ENCODE peak calls at places on chromosomes 12 and 14, in ten cellular contexts. O, B, E, I, D, W, J, R, H and Y are unnamed samples.

GRCh38 chr14:36582874-36583241 is 444 bp upstream of the NKX2-8 start:
- DNase-seq in W (no peak), J (no peak), D (no peak), R (no peak), B (no peak), H (no peak), E (no peak), O (no peak), I (no peak), Y (no peak)

GRCh38 chr12:93886533-93887511 is 209.6 kb downstream of the CRADD start:
- DNase-seq in B (peak), H (no peak), J (no peak), E (no peak), R (peak), D (no peak), W (no peak), I (no peak), O (no peak), Y (no peak)

GRCh38 chr12:111334393-111334915 is 34.4 kb downstream of the PHETA1 start:
- DNase-seq in O (no peak), I (no peak), R (no peak), W (no peak), H (no peak), B (no peak), D (no peak), J (no peak), E (no peak), Y (no peak)

GRCh38 chr14:60214415-60215126 is 34.5 kb upstream of the PPM1A start:
- DNase-seq in W (no peak), B (no peak), J (no peak), D (no peak), I (no peak), H (no peak), R (no peak), E (no peak), O (no peak), Y (no peak)

GRCh38 chr14:54564071-54564798 is 2.7 kb upstream of the SAMD4A start:
- DNase-seq in D (no peak), J (no peak), I (no peak), W (no peak), R (peak), O (no peak), E (peak), B (no peak), H (no peak), Y (peak)

GRCh38 chr14:85010186-85010585 is 519.8 kb upstream of the FLRT2 start:
- DNase-seq in J (no peak), O (no peak), W (no peak), D (no peak), R (no peak), H (no peak), I (no peak), E (no peak), B (no peak), Y (no peak)

GRCh38 chr12:20950248-20950647 is 139.7 kb downstream of the SLCO1B3 start:
- DNase-seq in B (no peak), H (no peak), O (no peak), I (no peak), J (no peak), E (peak), D (no peak), R (peak), W (peak), Y (peak)

GRCh38 chr12:106586803-106587684 is 4.2 kb downstream of the RFX4 start:
- DNase-seq in E (peak), R (no peak), O (no peak), J (no peak), D (no peak), W (no peak), B (no peak), H (no peak), I (no peak), Y (no peak)

GRCh38 chr14:75981426-75981825 is 369 bp downstream of the TGFB3 start:
- DNase-seq in J (no peak), O (peak), B (peak), I (no peak), R (peak), W (peak), D (peak), E (no peak), H (peak), Y (peak)

GRCh38 chr14:74705607-74706006 is 7.3 kb downstream of the AREL1 start:
- DNase-seq in J (no peak), H (no peak), E (no peak), I (no peak), D (no peak), W (no peak), B (no peak), O (no peak), R (no peak), Y (no peak)

GRCh38 chr14:104989236-104989950 is 3.8 kb downstream of the CLBA1 start:
- DNase-seq in J (no peak), I (no peak), B (no peak), W (no peak), H (no peak), E (no peak), D (no peak), R (no peak), O (no peak), Y (no peak)

GRCh38 chr12:46409342-46409741 is 36.8 kb upstream of the SLC38A2 start:
- DNase-seq in J (no peak), R (no peak), B (no peak), E (no peak), O (no peak), W (no peak), H (no peak), I (no peak), D (no peak), Y (no peak)

GRCh38 chr12:109777544-109777943 is 55.7 kb downstream of the TRPV4 start:
- DNase-seq in H (no peak), W (peak), E (peak), J (no peak), B (peak), R (peak), D (no peak), I (no peak), O (peak), Y (peak)

GRCh38 chr12:71755146-71755892 is 656 bp downstream of the RAB21 start:
- DNase-seq in I (peak), H (peak), D (no peak), O (peak), B (peak), E (peak), R (peak), J (peak), W (peak), Y (peak)

GRCh38 chr12:52425466-52425865 is 8.7 kb downstream of the KRT75 start:
- DNase-seq in J (no peak), H (no peak), B (no peak), D (no peak), R (no peak), O (no peak), W (no peak), I (no peak), E (no peak), Y (no peak)
- TF ChIP-seq POLR2A in J (no peak), H (no peak), B (no peak), D (no peak), R (no peak), O (no peak), W (no peak), I (no peak), E (no peak), Y (no peak)

GRCh38 chr14:52313903-52314481 is at the start of gene PTGER2:
- DNase-seq in B (peak), D (peak), O (peak), E (peak), H (peak), R (peak), W (no peak), I (peak), J (peak), Y (peak)
- TF ChIP-seq POLR2A in B (peak), D (no peak), O (no peak), E (no peak), H (no peak), R (no peak), W (no peak), I (no peak), J (no peak), Y (no peak)

GRCh38 chr12:117820216-117820907 is 148.4 kb downstream of the KSR2 start:
- DNase-seq in H (no peak), I (no peak), R (no peak), O (no peak), E (no peak), J (no peak), D (no peak), B (no peak), W (no peak), Y (no peak)
- TF ChIP-seq POLR2A in H (no peak), I (no peak), R (no peak), O (no peak), E (no peak), J (no peak), D (no peak), B (no peak), W (no peak), Y (no peak)

DNA sequence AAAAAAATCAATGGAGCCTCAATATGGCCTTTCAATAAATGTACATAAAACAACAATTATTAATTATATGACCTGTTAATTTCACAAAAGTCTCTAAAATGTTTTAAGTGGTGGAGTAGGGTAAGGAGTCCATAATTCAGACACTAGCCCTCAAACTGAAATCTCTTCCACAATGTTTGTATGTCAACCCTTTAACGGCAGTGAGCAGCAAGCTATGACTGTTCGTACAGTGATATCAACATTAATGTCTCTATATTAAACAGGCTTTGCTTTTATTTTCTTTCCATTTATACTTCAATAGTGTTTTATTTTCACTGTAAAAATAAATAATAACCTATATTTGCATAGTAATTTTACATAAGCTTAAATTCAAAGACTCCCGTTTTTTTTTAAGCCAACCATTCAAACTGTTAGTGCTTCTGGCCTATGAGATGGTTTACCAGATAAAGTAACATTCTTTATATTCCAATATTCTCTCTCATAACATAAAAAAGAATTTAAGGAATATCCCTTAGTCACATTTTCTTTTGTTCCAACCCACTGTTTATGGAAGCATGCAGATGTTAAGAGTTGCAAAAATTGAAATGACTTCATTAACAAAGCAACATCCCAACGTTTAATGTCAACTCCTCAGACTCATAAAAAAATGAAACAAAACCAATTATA is 2.4 kb downstream of the CDK17 start:
- DNase-seq in R (no peak), W (no peak), D (no peak), J (no peak), I (no peak), E (no peak), H (no peak), B (no peak), O (no peak), Y (peak)
- TF ChIP-seq POLR2A in R (no peak), W (no peak), D (no peak), J (no peak), I (no peak), E (no peak), H (no peak), B (no peak), O (no peak), Y (no peak)

GRCh38 chr12:53255993-53256392 is 12.1 kb upstream of the ESPL1 start:
- DNase-seq in R (no peak), W (no peak), J (no peak), D (no peak), O (no peak), E (no peak), H (no peak), B (no peak), I (no peak), Y (no peak)

GRCh38 chr12:53253298-53253697 is 14.8 kb upstream of the ESPL1 start:
- DNase-seq in E (no peak), R (no peak), O (no peak), I (no peak), D (no peak), B (no peak), J (no peak), W (no peak), H (no peak), Y (no peak)

GRCh38 chr12:53252349-53252916 is 15.7 kb upstream of the ESPL1 start:
- DNase-seq in B (no peak), J (peak), W (no peak), H (peak), E (no peak), I (no peak), R (no peak), D (peak), O (no peak), Y (peak)

GRCh38 chr12:53254816-53255545 is 13.1 kb upstream of the ESPL1 start:
- DNase-seq in J (no peak), W (no peak), O (no peak), I (no peak), B (no peak), R (no peak), E (no peak), H (no peak), D (no peak), Y (no peak)

GRCh38 chr12:53251477-53252348 is 16.4 kb upstream of the ESPL1 start:
- DNase-seq in W (peak), R (peak), H (peak), B (peak), J (peak), O (peak), E (peak), I (peak), D (peak), Y (peak)
- TF ChIP-seq POLR2A in W (peak), R (peak), H (no peak), B (peak), J (no peak), O (peak), E (peak), I (peak), D (no peak), Y (peak)